ENCODE peak calls at places on chromosomes 12 and 14, in six cellular contexts. C is AG09309, O is GM23338, U is thyroid gland, Z is GM10248, I is activated B cell treated with CpG ODN at 0.5 μM for 24 hours. Q is an unnamed sample.

GRCh38 chr12:124795081-124795948 is 68.3 kb downstream of the SCARB1 start:
- DNase-seq in Z (peak; percentile 82), I (no peak), C (no peak), U (no peak), O (no peak), Q (no peak)

GRCh38 chr14:30826070-30826469 is 48.3 kb upstream of the COCH start:
- DNase-seq in I (no peak), O (no peak), Z (no peak), C (no peak), U (no peak), Q (no peak)

GRCh38 chr12:109464642-109465351 is 12.3 kb downstream of the KCTD10 start:
- DNase-seq in I (no peak), C (no peak), O (no peak), U (no peak), Z (no peak), Q (peak; percentile 34)

GRCh38 chr12:12562016-12562483 is 613 bp downstream of the DUSP16 start:
- DNase-seq in C (no peak), O (peak; percentile 62), U (peak; percentile 29), I (peak; percentile 37), Z (peak; percentile 30), Q (peak; percentile 32)

GRCh38 chr14:36478782-36479181 is 41.2 kb downstream of the NKX2-1 start:
- DNase-seq in U (no peak), Z (no peak), I (no peak), O (no peak), C (no peak), Q (peak; percentile 39)

GRCh38 chr12:88810806-88811205 is 230.5 kb upstream of the KITLG start:
- DNase-seq in O (no peak), U (no peak), Z (no peak), I (no peak), C (no peak), Q (no peak)

GRCh38 chr14:103217538-103217937 is 94.3 kb downstream of the TNFAIP2 start:
- DNase-seq in U (no peak), C (no peak), I (no peak), O (no peak), Z (no peak), Q (no peak)

GRCh38 chr14:34835312-34835711 is 39.8 kb downstream of the BAZ1A start:
- DNase-seq in Z (no peak), C (no peak), I (no peak), O (no peak), U (no peak), Q (no peak)

GRCh38 chr12:48017921-48018617 is 13.8 kb upstream of the COL2A1 start:
- DNase-seq in Z (no peak), U (no peak), I (no peak), C (no peak), O (no peak), Q (no peak)

DNA sequence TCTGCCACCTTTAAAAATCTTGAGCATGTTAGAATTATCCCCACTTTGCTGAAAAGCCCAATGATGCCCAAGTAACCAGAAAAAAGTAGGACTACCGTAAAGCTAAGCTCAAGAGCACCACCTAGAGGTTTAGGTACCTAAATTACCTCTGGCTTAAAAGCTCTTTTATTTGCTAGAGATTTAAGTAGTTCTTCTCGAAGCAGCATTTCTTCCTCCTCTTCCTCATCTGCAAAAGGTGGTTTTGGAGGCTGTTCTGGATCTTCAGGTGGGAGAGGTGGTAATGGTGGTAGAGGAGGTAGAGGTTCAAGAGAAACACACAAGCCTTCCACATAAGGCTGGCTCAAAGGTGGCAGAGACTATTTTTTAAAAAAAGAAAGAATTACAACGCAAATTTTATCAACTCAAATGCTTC is 26.9 kb downstream of the ZFC3H1 start:
- DNase-seq in C (peak; percentile 28), I (no peak), O (peak; percentile 93), Z (peak; percentile 50), U (no peak), Q (peak; percentile 70)
- TF ChIP-seq CTCF in C (peak; percentile 75), I (peak; percentile 66), O (peak; percentile 74), Z (peak; percentile 74), U (peak; percentile 30), Q (peak; percentile 66)

GRCh38 chr12:46020768-46021167 is 30.4 kb upstream of the SCAF11 start:
- DNase-seq in U (no peak), I (no peak), O (no peak), Z (no peak), C (no peak), Q (no peak)

GRCh38 chr12:46027172-46027571 is 36.8 kb upstream of the SCAF11 start:
- DNase-seq in U (no peak), O (no peak), Z (no peak), C (no peak), I (no peak), Q (no peak)

GRCh38 chr12:46024099-46024498 is 33.7 kb upstream of the SCAF11 start:
- DNase-seq in I (no peak), U (no peak), O (no peak), C (no peak), Z (no peak), Q (no peak)
- TF ChIP-seq CTCF in I (no peak), U (no peak), O (peak; percentile 30), C (no peak), Z (no peak), Q (no peak)

GRCh38 chr12:20950248-20950647 is 139.7 kb downstream of the SLCO1B3 start:
- DNase-seq in Z (peak; percentile 4), C (no peak), U (no peak), O (peak; percentile 55), I (no peak), Q (peak; percentile 48)

DNA sequence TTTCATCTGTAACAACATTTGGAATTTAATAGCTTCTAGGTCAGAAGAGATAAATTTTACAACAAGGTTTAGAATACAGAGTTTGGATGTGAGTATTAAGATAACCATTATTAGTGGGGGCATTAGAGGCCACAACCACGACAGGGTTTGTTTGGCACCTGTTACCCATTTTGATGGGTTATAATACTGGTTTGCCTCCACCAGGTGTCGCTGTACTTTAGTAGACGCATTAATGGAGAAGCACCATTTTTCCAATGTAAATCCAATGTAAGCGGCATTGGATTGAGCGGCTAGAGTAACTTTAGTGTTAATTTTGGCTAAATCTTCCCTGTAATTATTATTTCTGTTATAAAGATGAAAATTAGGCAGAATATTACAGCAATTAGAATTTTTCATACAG is 136.2 kb downstream of the SLCO1B3 start:
- DNase-seq in C (no peak), Z (peak; percentile 3), O (peak; percentile 84), U (peak; percentile 2), I (no peak), Q (peak; percentile 45)
- TF ChIP-seq CTCF in C (peak; percentile 8), Z (peak; percentile 46), O (peak; percentile 74), U (no peak), I (no peak), Q (peak; percentile 28)

DNA sequence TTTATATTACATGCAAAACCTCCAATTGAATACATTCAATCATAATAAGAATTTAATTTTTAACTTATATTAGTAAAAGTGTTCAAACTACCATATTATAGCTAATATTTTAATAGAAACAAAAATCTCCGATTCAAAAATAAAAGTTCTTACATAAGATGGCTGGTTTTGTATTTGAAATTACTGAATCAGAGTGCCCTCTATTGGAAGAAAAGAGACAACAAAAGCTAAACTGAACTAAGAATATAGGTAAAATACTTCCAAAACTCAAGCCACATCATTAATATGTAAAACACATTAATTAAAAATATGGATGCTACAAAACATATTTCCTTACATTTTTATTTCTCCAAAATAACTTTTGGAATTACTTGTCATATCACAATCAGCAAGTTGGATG is 120.3 kb downstream of the GARIN6 start:
- DNase-seq in Z (peak; percentile 13), U (no peak), C (peak; percentile 2), I (no peak), O (peak; percentile 53), Q (peak; percentile 35)
- TF ChIP-seq CTCF in Z (peak; percentile 42), U (no peak), C (peak; percentile 38), I (no peak), O (no peak), Q (peak; percentile 52)

GRCh38 chr12:132083731-132084641 is 60.1 kb downstream of the DDX51 start:
- DNase-seq in O (peak; percentile 97), C (peak; percentile 27), I (peak; percentile 88), Z (peak; percentile 100), U (peak; percentile 87), Q (peak; percentile 89)
- TF ChIP-seq CTCF in O (no peak), C (no peak), I (no peak), Z (no peak), U (no peak), Q (no peak)

GRCh38 chr14:29092121-29092520 is 325.5 kb downstream of the FOXG1 start:
- DNase-seq in U (no peak), O (no peak), Z (no peak), I (no peak), C (no peak), Q (no peak)
- TF ChIP-seq CTCF in U (no peak), O (no peak), Z (no peak), I (no peak), C (no peak), Q (no peak)

DNA sequence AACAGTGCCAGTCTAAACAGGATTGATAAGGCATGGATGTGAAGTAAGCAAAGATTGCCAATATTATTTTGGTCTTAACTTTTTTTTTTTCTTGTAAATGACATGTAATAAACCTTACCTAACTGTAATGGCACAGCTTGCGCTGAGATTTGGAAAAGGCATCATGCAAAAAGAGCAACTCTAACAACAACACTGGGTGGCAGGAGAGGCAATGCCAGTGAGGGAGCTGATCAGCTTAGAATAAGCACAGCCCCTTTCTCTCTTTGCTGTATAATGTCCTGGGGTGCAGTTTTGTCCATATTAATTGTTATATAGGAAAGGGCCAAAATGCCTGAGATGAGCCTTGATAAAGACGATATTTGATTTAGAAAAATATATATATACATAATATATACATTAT is 1589.7 kb upstream of the FLRT2 start:
- DNase-seq in C (no peak), I (no peak), Z (no peak), O (peak; percentile 2), U (peak; percentile 7), Q (peak; percentile 8)
- TF ChIP-seq CTCF in C (no peak), I (no peak), Z (no peak), O (peak; percentile 51), U (no peak), Q (no peak)

GRCh38 chr12:123254853-123255446 is 16.7 kb downstream of the CDK2AP1 start:
- DNase-seq in C (no peak), Z (no peak), U (no peak), I (no peak), O (no peak), Q (no peak)
- TF ChIP-seq CTCF in C (no peak), Z (no peak), U (no peak), I (no peak), O (no peak), Q (no peak)

DNA sequence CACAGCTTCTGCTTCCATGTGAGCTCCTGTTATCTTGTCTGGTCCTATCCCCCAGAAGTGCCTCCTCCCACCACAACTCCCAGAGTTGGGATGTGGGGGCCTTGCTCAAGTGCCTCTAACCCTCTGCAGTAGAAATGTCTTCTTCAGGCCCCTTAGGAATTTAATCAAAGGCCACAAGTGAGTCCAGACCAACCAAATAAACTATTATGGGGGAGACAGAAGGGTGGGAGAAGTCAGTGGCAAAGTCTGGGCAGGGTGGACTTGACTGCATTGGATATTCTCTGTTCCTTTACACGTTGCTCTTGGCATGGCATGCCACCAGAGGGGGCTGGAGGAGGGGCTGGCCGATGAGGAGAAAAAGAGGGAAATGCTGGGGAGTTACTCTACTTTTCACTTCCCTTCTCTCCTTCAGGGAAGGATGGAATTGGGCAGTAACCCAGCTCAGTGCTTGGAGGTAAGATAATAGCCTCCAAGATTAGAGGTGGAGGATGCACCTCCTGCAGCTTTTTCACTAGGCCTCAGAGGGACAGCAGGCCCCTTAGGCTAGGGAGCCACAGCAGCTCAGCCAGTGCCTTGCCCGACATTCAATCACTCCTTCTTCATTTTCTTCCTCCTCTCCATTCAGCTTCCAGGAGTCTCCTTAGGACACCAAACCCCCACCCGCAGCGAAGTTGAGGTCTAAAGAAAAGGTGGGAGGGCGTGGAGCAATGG is 1.2 kb upstream of the AP1G2 start:
- DNase-seq in I (no peak), Z (no peak), O (peak; percentile 79), U (no peak), C (no peak), Q (peak; percentile 24)
- TF ChIP-seq CTCF in I (no peak), Z (peak; percentile 51), O (peak; percentile 69), U (no peak), C (peak; percentile 37), Q (no peak)